ENCODE peak calls at places on chromosomes 12 and 14, in five cellular contexts. One of them, this sample, is unnamed.
A peak's percentile ranks its signal among the peaks of the same experiment; 100 is the strongest.

GRCh38 chr12:27901959-27902358 is 70.6 kb downstream of the PTHLH start:
- DNase-seq in NCI-H1694: no peak
- DNase-seq in NCI-H1105: no peak
- DNase-seq in lung: no peak
- DNase-seq in MCF 10A: peak; percentile 3
- DNase-seq in this sample: no peak

GRCh38 chr12:21144309-21144708 is 13.3 kb downstream of the SLCO1B1 start:
- DNase-seq in MCF 10A: no peak
- DNase-seq in NCI-H1694: no peak
- DNase-seq in lung: no peak
- DNase-seq in NCI-H1105: no peak
- DNase-seq in this sample: no peak

GRCh38 chr12:8667280-8667679 is 4.7 kb upstream of the MFAP5 start:
- DNase-seq in NCI-H1105: no peak
- DNase-seq in MCF 10A: no peak
- DNase-seq in lung: no peak
- DNase-seq in NCI-H1694: no peak
- DNase-seq in this sample: no peak

GRCh38 chr12:123393747-123394146 is 9.8 kb downstream of the KMT5A start:
- DNase-seq in NCI-H1694: no peak
- DNase-seq in lung: no peak
- DNase-seq in NCI-H1105: no peak
- DNase-seq in MCF 10A: no peak
- DNase-seq in this sample: no peak

GRCh38 chr12:127339065-127339464 is 927.9 kb upstream of the TMEM132C start:
- DNase-seq in NCI-H1105: no peak
- DNase-seq in lung: no peak
- DNase-seq in MCF 10A: no peak
- DNase-seq in NCI-H1694: no peak
- DNase-seq in this sample: no peak

GRCh38 chr12:60419986-60420385 is 824.2 kb downstream of the SLC16A7 start:
- DNase-seq in lung: no peak
- DNase-seq in MCF 10A: no peak
- DNase-seq in NCI-H1105: no peak
- DNase-seq in NCI-H1694: no peak
- DNase-seq in this sample: no peak

GRCh38 chr12:71721781-71722511 is 32.7 kb upstream of the RAB21 start:
- DNase-seq in MCF 10A: no peak
- DNase-seq in NCI-H1105: no peak
- DNase-seq in lung: no peak
- DNase-seq in NCI-H1694: no peak
- DNase-seq in this sample: no peak

GRCh38 chr12:11622774-11623375 is 26.6 kb upstream of the ETV6 start:
- DNase-seq in NCI-H1694: peak; percentile 13
- DNase-seq in lung: no peak
- DNase-seq in NCI-H1105: no peak
- DNase-seq in MCF 10A: no peak
- DNase-seq in this sample: no peak

GRCh38 chr14:102363182-102363952 is 626 bp downstream of the TECPR2 start:
- DNase-seq in NCI-H1105: peak; percentile 50
- DNase-seq in NCI-H1694: no peak
- DNase-seq in MCF 10A: peak; percentile 25
- DNase-seq in lung: no peak
- DNase-seq in this sample: no peak